ENCODE peak calls at places on chromosomes 3 and 15, in seven cellular contexts. Y is fibroblast of pulmonary artery, G is endothelial cell of umbilical vein, A is RCC 7860, K is dermis microvascular lymphatic vessel endothelial cell, Z is mucosa of gallbladder, P is T-helper 1 cell. M is an unnamed sample.

GRCh38 chr3:145125307-145125706 is 1035.7 kb downstream of the PLOD2 start:
- DNase-seq in Y (no peak), K (no peak), P (no peak), A (peak; percentile 54), Z (no peak), G (no peak), M (no peak)

GRCh38 chr3:51968175-51968681 is 974 bp upstream of the PCBP4 start:
- DNase-seq in Z (no peak), K (peak; percentile 25), Y (peak; percentile 16), A (no peak), G (no peak), P (no peak), M (peak; percentile 31)

GRCh38 chr3:39911465-39912309 is 102.3 kb downstream of the MYRIP start:
- DNase-seq in Y (peak; percentile 56), P (no peak), K (peak; percentile 86), A (no peak), G (peak; percentile 97), Z (no peak), M (peak; percentile 70)

GRCh38 chr3:186931487-186932280 is 1.4 kb downstream of the ST6GAL1 start:
- DNase-seq in Y (peak; percentile 14), P (peak; percentile 40), A (no peak), G (peak; percentile 56), Z (peak; percentile 63), K (peak; percentile 51), M (peak; percentile 65)

GRCh38 chr15:92619380-92620101 is 36.0 kb downstream of the FAM174B start:
- DNase-seq in P (no peak), A (no peak), Z (no peak), K (peak; percentile 29), G (peak; percentile 66), Y (peak; percentile 53), M (no peak)

GRCh38 chr3:80232760-80233159 is 465.0 kb upstream of the ROBO1 start:
- DNase-seq in Y (peak; percentile 87), K (peak; percentile 58), A (peak; percentile 90), P (no peak), G (peak; percentile 42), Z (no peak), M (no peak)

GRCh38 chr3:109685084-109686079 is 348.0 kb upstream of the DPPA4 start:
- DNase-seq in K (peak; percentile 86), Z (peak; percentile 94), A (peak; percentile 95), G (no peak), P (no peak), Y (peak; percentile 99), M (peak; percentile 99)

GRCh38 chr3:58202917-58203360 is 7.8 kb downstream of the DNASE1L3 start:
- DNase-seq in K (no peak), P (no peak), A (no peak), Z (no peak), Y (no peak), G (no peak), M (no peak)

GRCh38 chr3:143654906-143655305 is 193.4 kb downstream of the SLC9A9 start:
- DNase-seq in K (no peak), P (no peak), G (no peak), Z (no peak), Y (no peak), A (no peak), M (no peak)

GRCh38 chr15:56038015-56038414 is 44.6 kb upstream of the NEDD4 start:
- DNase-seq in Z (no peak), A (no peak), G (peak; percentile 10), P (no peak), K (peak; percentile 11), Y (peak; percentile 74), M (peak; percentile 47)

GRCh38 chr15:101578443-101578894 is 73.7 kb downstream of the TM2D3 start:
- DNase-seq in G (no peak), K (peak; percentile 21), A (no peak), Z (peak; percentile 42), P (no peak), Y (peak; percentile 33), M (no peak)

M was measured in EL.